ENCODE peak calls at places on chromosomes 1 and 21, in nine cellular contexts. W, T, O, L, Q, E, U, X and V are unnamed samples.

GRCh38 chr1:228046421-228047182 is 35.9 kb upstream of the ARF1 start:
- DNase-seq in T (no peak), L (no peak), W (no peak), X (no peak), E (no peak), Q (no peak), U (no peak), O (no peak), V (no peak)

GRCh38 chr1:112544011-112544688 is 35.4 kb downstream of the WNT2B start:
- DNase-seq in E (peak), O (no peak), L (peak), W (no peak), Q (peak), X (no peak), U (peak), T (peak), V (no peak)

GRCh38 chr1:222106369-222106768 is 364.5 kb upstream of the DUSP10 start:
- DNase-seq in W (no peak), O (no peak), T (no peak), E (no peak), U (no peak), L (no peak), Q (no peak), X (no peak), V (no peak)

GRCh38 chr1:225903623-225904022 is 14.7 kb upstream of the LEFTY1 start:
- DNase-seq in X (no peak), O (peak), L (no peak), W (no peak), E (no peak), T (no peak), Q (no peak), U (no peak), V (no peak)

GRCh38 chr1:29698033-29698432 is 461.7 kb downstream of the PTPRU start:
- DNase-seq in E (peak), Q (no peak), T (peak), L (no peak), X (peak), W (no peak), O (peak), U (peak), V (no peak)

GRCh38 chr1:224329484-224329841 is 509 bp downstream of the NVL start:
- DNase-seq in L (no peak), E (no peak), T (no peak), O (no peak), W (no peak), U (no peak), Q (no peak), X (no peak), V (no peak)

GRCh38 chr1:70458120-70458519 is 47.1 kb downstream of the CTH start:
- DNase-seq in O (no peak), U (no peak), T (no peak), W (no peak), L (no peak), Q (no peak), E (no peak), X (no peak), V (no peak)

GRCh38 chr1:207202480-207202879 is 98.4 kb downstream of the C4BPA start:
- DNase-seq in X (no peak), E (no peak), W (no peak), L (no peak), O (no peak), T (no peak), Q (no peak), U (no peak), V (no peak)

GRCh38 chr1:77539510-77540142 is 142.8 kb downstream of the ZZZ3 start:
- DNase-seq in E (peak), O (no peak), Q (peak), T (peak), W (no peak), L (peak), X (peak), U (peak), V (no peak)

GRCh38 chr1:234271243-234271606 is 102.0 kb upstream of the COA6 start:
- DNase-seq in U (no peak), X (no peak), O (no peak), Q (no peak), T (no peak), L (no peak), W (no peak), E (no peak), V (peak)

GRCh38 chr1:211589782-211590721 is 11.1 kb upstream of the SLC30A1 start:
- DNase-seq in Q (no peak), U (peak), T (no peak), E (no peak), L (peak), W (peak), O (no peak), X (peak), V (no peak)

GRCh38 chr1:152013664-152014237 is 20.1 kb upstream of the S100A10 start:
- DNase-seq in O (peak), T (no peak), L (no peak), X (no peak), U (no peak), E (no peak), Q (no peak), W (no peak), V (no peak)

GRCh38 chr1:205915354-205915990 is 27.8 kb downstream of the SLC26A9 start:
- DNase-seq in O (no peak), X (no peak), T (no peak), U (no peak), W (peak), E (no peak), L (no peak), Q (no peak), V (no peak)

GRCh38 chr1:39387452-39387851 is 104.0 kb upstream of the BMP8A start:
- DNase-seq in W (no peak), X (no peak), E (peak), L (peak), U (peak), Q (peak), T (peak), O (no peak), V (no peak)

GRCh38 chr1:112905420-112906154 is 50.4 kb downstream of the SLC16A1 start:
- DNase-seq in E (no peak), W (no peak), L (no peak), X (no peak), U (no peak), T (no peak), O (no peak), Q (no peak), V (no peak)

GRCh38 chr1:24201941-24202440 is 14.9 kb upstream of the IFNLR1 start:
- DNase-seq in E (peak), T (peak), L (peak), U (peak), O (peak), W (peak), X (peak), Q (peak), V (peak)

GRCh38 chr1:230768903-230769570 is 21.8 kb downstream of the CAPN9 start:
- DNase-seq in W (no peak), O (no peak), T (no peak), X (no peak), U (peak), L (no peak), E (peak), Q (peak), V (no peak)

GRCh38 chr21:25733859-25734653 is 648 bp downstream of the ATP5PF start:
- DNase-seq in W (no peak), X (no peak), E (no peak), L (no peak), Q (no peak), O (no peak), U (peak), T (no peak), V (peak)

GRCh38 chr1:48216941-48217340 is 5.6 kb upstream of the SLC5A9 start:
- DNase-seq in X (no peak), U (no peak), E (no peak), L (no peak), Q (no peak), W (no peak), T (no peak), O (peak), V (no peak)
- TF ChIP-seq CTCF in X (no peak), U (no peak), E (no peak), L (no peak), Q (no peak), W (no peak), T (no peak), O (peak), V (no peak)

DNA sequence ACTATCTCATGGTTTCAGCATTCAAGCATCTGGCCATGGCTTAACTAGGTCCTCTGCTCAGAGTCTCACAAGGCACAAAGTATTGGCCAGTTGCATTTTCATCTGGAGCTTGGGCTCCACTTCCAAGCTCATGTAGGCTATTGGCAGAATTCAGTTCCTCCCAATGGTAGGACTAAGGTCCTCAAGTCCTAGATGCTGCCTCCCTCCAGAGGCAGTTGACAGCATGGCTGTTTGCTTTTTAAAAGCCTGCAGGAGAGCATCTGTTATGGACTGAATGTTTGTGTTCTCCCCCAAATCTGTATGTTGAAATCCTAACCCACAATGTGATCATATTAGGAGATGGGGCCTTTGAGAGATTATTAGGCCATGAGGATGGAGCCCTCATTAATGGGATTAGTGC is 38.0 kb upstream of the HLX start:
- DNase-seq in O (no peak), L (no peak), Q (no peak), E (no peak), W (no peak), X (no peak), T (no peak), U (peak), V (no peak)
- TF ChIP-seq CTCF in O (peak), L (peak), Q (no peak), E (peak), W (peak), X (no peak), T (no peak), U (no peak), V (no peak)

DNA sequence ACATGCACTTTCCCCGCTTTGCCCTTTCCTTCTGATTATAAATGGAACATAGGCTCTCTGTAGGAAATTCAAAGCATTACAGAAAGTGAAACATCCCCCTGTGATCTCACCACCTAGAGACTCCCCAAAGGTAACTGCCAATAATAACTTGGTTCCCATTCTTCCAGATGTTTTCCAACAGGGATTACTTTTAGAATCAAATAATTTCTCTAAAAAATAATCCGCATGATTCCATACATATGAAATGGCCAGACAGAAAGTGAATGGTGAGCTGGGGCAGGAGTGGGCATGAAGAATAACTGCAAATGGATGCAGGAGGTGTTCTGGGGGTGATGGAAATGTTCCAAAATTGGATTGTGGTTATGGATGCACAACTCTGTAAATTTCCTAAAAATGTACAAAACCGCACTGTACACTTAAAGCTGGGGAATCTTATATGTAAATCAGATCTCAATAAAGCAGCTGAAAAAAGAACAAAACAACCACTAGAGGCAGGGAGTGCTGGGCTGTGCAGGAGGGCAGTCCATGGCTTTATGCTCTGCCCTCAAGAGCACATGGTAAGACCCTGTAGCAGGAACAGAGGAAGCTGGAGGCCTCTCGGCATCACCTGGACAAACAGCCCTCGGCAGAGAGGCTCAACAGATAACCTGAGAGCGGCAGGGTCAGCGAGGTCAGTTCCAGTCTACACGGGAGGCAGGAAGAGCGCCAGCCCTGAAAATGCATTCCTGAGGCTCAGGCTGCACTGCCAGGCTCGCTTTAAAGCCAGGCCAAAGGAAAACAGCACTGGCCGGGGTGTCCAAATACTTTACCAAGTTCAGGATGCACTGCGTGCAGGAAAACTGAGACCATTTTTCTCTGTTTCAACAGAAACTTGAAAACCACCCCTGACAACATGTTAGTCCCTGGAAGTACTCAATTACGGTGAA is 39.7 kb downstream of the CAPZB start:
- DNase-seq in U (no peak), L (no peak), X (no peak), E (no peak), Q (no peak), T (no peak), W (peak), O (peak), V (no peak)
- TF ChIP-seq CTCF in U (peak), L (peak), X (peak), E (peak), Q (peak), T (peak), W (peak), O (peak), V (no peak)

DNA sequence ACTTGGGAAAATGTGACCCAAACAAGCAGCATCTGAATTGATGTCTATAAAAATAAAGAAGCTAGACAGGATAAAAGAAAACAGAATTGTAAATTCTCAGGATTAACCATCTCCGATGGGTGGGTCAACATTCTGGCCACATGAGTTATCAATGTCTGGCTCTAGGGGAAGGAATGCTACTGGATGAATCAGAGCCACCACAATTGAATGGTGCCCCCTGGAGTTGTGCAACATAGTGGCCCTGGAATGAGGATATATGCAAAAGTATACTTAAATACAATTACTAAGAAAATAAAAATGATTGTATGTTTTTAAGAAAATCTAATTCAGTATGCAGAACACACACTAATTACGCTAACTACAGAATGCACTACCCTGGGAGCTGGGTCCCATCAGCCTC is 185.6 kb downstream of the TGFBR3 start:
- DNase-seq in W (no peak), T (no peak), E (peak), U (peak), X (no peak), O (no peak), Q (no peak), L (no peak), V (no peak)
- TF ChIP-seq CTCF in W (no peak), T (no peak), E (peak), U (peak), X (no peak), O (peak), Q (peak), L (peak), V (no peak)

DNA sequence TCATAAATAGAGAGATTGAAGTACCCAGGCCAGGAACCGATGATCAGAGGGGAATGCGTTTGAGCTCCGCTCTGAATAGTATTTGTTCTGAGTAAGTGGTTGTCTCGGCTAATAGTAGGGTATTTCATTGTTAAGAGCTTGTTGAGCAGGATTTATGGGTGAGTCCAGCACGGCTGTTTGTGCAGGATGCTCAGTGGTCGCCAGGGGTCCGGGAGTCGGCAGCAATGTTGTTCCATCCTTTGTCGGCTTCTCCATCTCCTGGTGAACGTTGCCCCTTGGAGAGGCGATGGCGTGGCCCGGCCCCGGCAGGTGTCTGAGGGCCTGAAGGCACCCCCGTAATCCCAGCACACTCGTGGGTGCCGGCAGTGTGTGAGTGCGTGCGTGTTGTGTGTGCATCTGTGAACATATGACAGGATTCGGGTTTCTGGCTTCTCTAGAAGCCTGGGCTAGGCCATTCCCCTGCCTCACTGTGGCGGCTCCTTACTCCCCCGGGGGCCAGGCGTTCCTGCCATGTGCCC is 160.8 kb upstream of the ARHGEF16 start:
- DNase-seq in L (no peak), U (no peak), E (no peak), X (no peak), W (no peak), O (no peak), Q (no peak), T (no peak), V (no peak)
- TF ChIP-seq CTCF in L (no peak), U (no peak), E (no peak), X (no peak), W (no peak), O (no peak), Q (no peak), T (no peak), V (no peak)

DNA sequence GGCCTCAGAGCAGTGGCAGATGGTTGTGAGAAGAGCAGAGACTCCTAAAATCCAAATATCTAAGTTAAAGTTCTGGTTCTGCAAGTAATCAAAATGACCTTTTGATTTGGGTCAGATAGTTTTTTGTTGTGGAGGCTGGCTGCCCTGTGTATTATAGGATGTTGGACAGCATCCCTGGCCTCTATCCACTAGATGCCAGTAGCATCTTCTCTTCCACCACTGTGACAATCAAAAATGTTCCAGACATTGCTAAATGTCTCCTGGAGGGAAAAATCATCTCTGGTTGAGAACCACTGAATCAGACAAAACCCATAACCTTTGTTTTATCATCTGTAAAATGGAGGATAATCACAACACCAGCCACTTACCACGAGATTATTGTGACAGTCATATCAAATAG is 5.9 kb upstream of the DPT start:
- DNase-seq in L (no peak), W (no peak), E (no peak), X (no peak), T (no peak), Q (no peak), U (no peak), O (no peak), V (no peak)
- TF ChIP-seq CTCF in L (no peak), W (peak), E (no peak), X (no peak), T (no peak), Q (no peak), U (no peak), O (peak), V (no peak)

DNA sequence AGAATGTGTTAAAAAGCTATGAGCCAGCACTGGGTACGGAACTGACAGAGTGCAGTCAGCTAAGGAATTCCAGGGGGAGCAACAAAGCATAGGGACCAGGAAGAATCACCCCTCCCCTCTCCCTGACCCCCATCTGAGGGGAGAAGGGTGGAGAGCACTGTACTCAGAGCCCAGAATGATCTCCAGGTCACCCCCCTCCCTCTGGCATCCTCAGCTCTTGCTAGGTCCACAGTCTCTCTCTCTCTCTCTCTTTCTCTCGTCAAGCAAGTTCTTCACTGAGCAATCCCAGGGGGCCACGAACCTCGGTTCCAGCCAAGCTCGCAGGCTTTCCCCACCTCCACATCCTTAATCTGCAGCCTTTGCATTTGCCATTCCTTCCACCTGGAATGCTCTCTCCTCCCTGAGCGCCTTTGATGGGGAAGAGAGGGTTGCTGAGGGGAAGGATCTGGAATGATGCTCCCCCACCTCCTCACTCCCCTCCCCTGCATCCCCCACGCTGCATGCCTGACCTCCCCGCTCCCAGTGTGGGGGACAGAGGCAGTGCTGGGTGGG is 6.7 kb upstream of the WASF2 start:
- DNase-seq in X (peak), W (peak), Q (no peak), O (peak), E (no peak), U (no peak), L (no peak), T (no peak), V (no peak)
- TF ChIP-seq CTCF in X (no peak), W (peak), Q (peak), O (peak), E (peak), U (no peak), L (peak), T (no peak), V (no peak)

DNA sequence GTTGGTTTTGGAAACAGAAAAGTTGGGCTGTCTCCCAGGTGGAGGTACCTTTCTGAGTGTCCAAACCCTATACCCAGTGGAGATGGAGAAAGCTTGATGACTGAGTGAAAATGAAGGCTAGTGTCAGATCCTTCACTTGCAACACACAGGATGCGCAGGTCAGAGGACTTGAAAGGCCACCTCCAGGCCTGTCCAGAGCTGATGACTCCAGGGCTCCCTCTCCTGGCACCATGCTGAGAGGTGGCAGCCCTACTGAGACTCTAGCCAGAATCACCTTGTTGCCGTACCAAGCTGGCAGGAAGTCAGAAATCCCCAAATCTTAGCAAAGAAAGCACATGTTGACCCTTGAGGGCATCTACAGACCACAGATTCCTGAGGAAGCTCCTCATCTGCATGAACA is 16.4 kb downstream of the KNCN start:
- DNase-seq in W (no peak), E (no peak), O (peak), L (no peak), T (no peak), X (no peak), Q (no peak), U (no peak), V (peak)
- TF ChIP-seq CTCF in W (peak), E (peak), O (peak), L (peak), T (peak), X (no peak), Q (peak), U (peak), V (peak)

GRCh38 chr1:47257224-47257623 is 25.2 kb upstream of the TAL1 start:
- DNase-seq in O (no peak), W (no peak), T (no peak), L (no peak), Q (no peak), E (no peak), X (no peak), U (no peak), V (no peak)

GRCh38 chr1:47262787-47263413 is 30.9 kb upstream of the TAL1 start:
- DNase-seq in L (peak), E (peak), T (peak), O (peak), W (no peak), U (peak), X (no peak), Q (peak), V (peak)
- TF ChIP-seq CTCF in L (peak), E (peak), T (peak), O (peak), W (peak), U (peak), X (peak), Q (peak), V (peak)